ENCODE peak calls at places on chromosome 2, in five cellular contexts. F is right cardiac atrium, O is mammary epithelial cell, A is tibial nerve, R is AML-193. K is an unnamed sample.

GRCh38 chr2:237132799-237133198 is 47.1 kb downstream of the COPS8 start:
- DNase-seq in O (peak), A (no peak), F (no peak), R (no peak), K (peak)

GRCh38 chr2:113940891-113941290 is 51.0 kb downstream of the ACTR3 start:
- DNase-seq in R (no peak), A (no peak), O (no peak), F (no peak), K (no peak)

GRCh38 chr2:9423922-9424272 is 443 bp downstream of the CPSF3 start:
- DNase-seq in O (no peak), A (no peak), R (no peak), F (no peak), K (no peak)

GRCh38 chr2:1462984-1463383 is 49.7 kb downstream of the TPO start:
- DNase-seq in R (no peak), O (no peak), A (no peak), F (no peak), K (no peak)

GRCh38 chr2:64021578-64021977 is 2.4 kb upstream of the VPS54 start:
- DNase-seq in R (no peak), O (no peak), A (no peak), F (no peak), K (no peak)

GRCh38 chr2:207188601-207189000 is 22.9 kb upstream of the KLF7 start:
- DNase-seq in F (no peak), A (no peak), R (no peak), O (no peak), K (no peak)

GRCh38 chr2:201360256-201360655 is 3.1 kb upstream of the FLACC1 start:
- DNase-seq in F (no peak), O (no peak), A (no peak), R (no peak), K (no peak)

GRCh38 chr2:217065695-217066405 is 206.0 kb upstream of the TNP1 start:
- DNase-seq in F (no peak), O (peak), A (no peak), R (no peak), K (no peak)

GRCh38 chr2:48423376-48423775 is 106.6 kb upstream of the STON1 start:
- DNase-seq in O (peak), F (no peak), A (no peak), R (no peak), K (no peak)

GRCh38 chr2:70964596-70965386 is 13.6 kb upstream of the ANKRD53 start:
- DNase-seq in O (peak), A (peak), R (peak), F (peak), K (peak)